ENCODE peak calls at places on chromosomes 5 and 9, in nine cellular contexts. One of them, this sample, is unnamed.

GRCh38 chr5:43648499-43649124 is 45.6 kb downstream of the NNT start:
- DNase-seq in A549: no peak
- DNase-seq in heart left ventricle: no peak
- DNase-seq in K562: no peak
- DNase-seq in HepG2: no peak
- DNase-seq in right lobe of liver: no peak
- DNase-seq in stomach: no peak
- DNase-seq in upper lobe of left lung: no peak
- DNase-seq in tibial nerve: no peak
- DNase-seq in this sample: no peak

GRCh38 chr5:180387798-180388197 is 34.7 kb upstream of the GFPT2 start:
- DNase-seq in A549: no peak
- DNase-seq in heart left ventricle: no peak
- DNase-seq in K562: no peak
- DNase-seq in HepG2: no peak
- DNase-seq in right lobe of liver: no peak
- DNase-seq in stomach: no peak
- DNase-seq in upper lobe of left lung: no peak
- DNase-seq in tibial nerve: no peak
- DNase-seq in this sample: no peak

GRCh38 chr9:129945314-129945713 is 97.7 kb downstream of the FNBP1 start:
- DNase-seq in A549: no peak
- DNase-seq in heart left ventricle: no peak
- DNase-seq in K562: no peak
- DNase-seq in HepG2: no peak
- DNase-seq in right lobe of liver: no peak
- DNase-seq in stomach: no peak
- DNase-seq in upper lobe of left lung: no peak
- DNase-seq in tibial nerve: no peak
- DNase-seq in this sample: no peak

GRCh38 chr5:172334196-172334595 is 50.6 kb upstream of the UBTD2 start:
- DNase-seq in A549: peak
- DNase-seq in heart left ventricle: no peak
- DNase-seq in K562: no peak
- DNase-seq in HepG2: no peak
- DNase-seq in right lobe of liver: no peak
- DNase-seq in stomach: no peak
- DNase-seq in upper lobe of left lung: no peak
- DNase-seq in tibial nerve: no peak
- DNase-seq in this sample: no peak

GRCh38 chr9:89009049-89009840 is 18.0 kb downstream of the S1PR3 start:
- DNase-seq in A549: no peak
- DNase-seq in heart left ventricle: no peak
- DNase-seq in K562: no peak
- DNase-seq in HepG2: no peak
- DNase-seq in right lobe of liver: no peak
- DNase-seq in stomach: no peak
- DNase-seq in upper lobe of left lung: no peak
- DNase-seq in tibial nerve: no peak
- DNase-seq in this sample: no peak

GRCh38 chr9:120820095-120820494 is 22.6 kb downstream of the PSMD5 start:
- DNase-seq in A549: no peak
- DNase-seq in heart left ventricle: no peak
- DNase-seq in K562: no peak
- DNase-seq in HepG2: no peak
- DNase-seq in right lobe of liver: no peak
- DNase-seq in stomach: no peak
- DNase-seq in upper lobe of left lung: no peak
- DNase-seq in tibial nerve: no peak
- DNase-seq in this sample: no peak

GRCh38 chr5:41921874-41922273 is 3.2 kb upstream of the FBXO4 start:
- DNase-seq in A549: no peak
- DNase-seq in heart left ventricle: no peak
- DNase-seq in K562: no peak
- DNase-seq in HepG2: no peak
- DNase-seq in right lobe of liver: no peak
- DNase-seq in stomach: no peak
- DNase-seq in upper lobe of left lung: no peak
- DNase-seq in tibial nerve: no peak
- DNase-seq in this sample: no peak

GRCh38 chr9:87898151-87898550 is 15.5 kb downstream of the SPATA31E1 start:
- DNase-seq in A549: no peak
- DNase-seq in heart left ventricle: no peak
- DNase-seq in K562: no peak
- DNase-seq in HepG2: no peak
- DNase-seq in right lobe of liver: no peak
- DNase-seq in stomach: no peak
- DNase-seq in upper lobe of left lung: no peak
- DNase-seq in tibial nerve: no peak
- DNase-seq in this sample: no peak

GRCh38 chr5:139453683-139454567 is 8.6 kb downstream of the ECSCR start:
- DNase-seq in A549: no peak
- DNase-seq in heart left ventricle: no peak
- DNase-seq in K562: no peak
- DNase-seq in HepG2: no peak
- DNase-seq in right lobe of liver: no peak
- DNase-seq in stomach: no peak
- DNase-seq in upper lobe of left lung: no peak
- DNase-seq in tibial nerve: no peak
- DNase-seq in this sample: no peak

DNA sequence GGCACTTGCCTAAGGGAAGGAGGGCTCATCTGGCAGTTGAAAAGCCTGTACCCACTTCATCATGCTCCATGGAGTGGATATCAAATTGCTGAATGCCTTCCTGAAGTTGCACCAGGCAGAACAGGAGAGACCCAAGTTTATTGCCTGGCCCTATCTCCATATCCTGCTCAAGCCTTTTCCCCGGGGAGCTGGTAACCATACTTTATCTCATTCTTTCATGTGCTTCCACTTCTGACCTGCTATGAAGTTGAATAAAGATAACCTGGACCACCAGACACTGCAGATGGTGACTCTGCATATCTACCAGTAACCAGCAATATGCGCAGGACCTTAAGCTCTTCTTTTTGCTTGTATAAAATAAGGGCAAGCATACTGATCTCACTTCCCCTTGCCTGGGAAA is 1397.5 kb upstream of the CDH6 start:
- DNase-seq in A549: no peak
- DNase-seq in heart left ventricle: no peak
- DNase-seq in K562: peak
- DNase-seq in HepG2: no peak
- DNase-seq in right lobe of liver: no peak
- DNase-seq in stomach: no peak
- DNase-seq in upper lobe of left lung: no peak
- DNase-seq in tibial nerve: no peak
- DNase-seq in this sample: no peak
- H3K27ac ChIP-seq in A549: peak
- H3K27ac ChIP-seq in heart left ventricle: no peak
- H3K27ac ChIP-seq in K562: peak
- H3K27ac ChIP-seq in HepG2: no peak
- H3K27ac ChIP-seq in right lobe of liver: no peak
- H3K27ac ChIP-seq in stomach: no peak
- H3K27ac ChIP-seq in upper lobe of left lung: no peak
- H3K27ac ChIP-seq in tibial nerve: no peak
- H3K27ac ChIP-seq in this sample: no peak

DNA sequence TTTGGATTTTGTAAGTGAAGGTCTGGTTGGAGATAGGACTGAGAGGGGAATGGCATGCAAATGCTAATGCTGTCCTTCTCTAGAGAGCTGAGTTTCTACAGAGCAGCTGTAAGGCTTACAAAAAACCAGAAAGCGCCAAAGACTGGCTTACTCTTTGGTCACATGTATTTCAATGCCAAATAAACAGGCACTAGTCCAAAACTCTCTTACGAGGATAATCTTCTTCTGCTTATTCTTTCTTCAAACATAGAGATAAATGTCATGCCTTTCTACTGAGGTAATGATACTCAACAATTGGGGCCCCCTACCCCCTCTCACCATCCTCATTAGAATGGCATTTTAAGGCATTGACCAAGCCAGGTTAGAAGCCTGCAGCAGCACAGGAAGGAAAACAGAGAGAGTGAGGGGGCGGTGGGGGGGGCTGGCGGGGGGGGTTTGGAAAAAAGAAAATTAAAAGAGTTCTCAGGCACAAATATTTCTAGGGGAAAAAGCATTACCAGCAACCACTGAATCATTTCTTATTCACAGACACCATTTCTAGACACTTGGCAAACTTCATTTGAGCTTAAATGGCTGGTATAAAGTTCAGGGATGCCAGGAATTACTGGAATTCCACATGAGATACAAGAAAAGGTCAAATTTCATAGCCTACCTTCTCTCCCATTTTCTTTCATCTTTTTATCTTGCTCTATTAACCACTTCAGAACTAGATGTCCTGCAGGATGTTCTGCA is 34.0 kb downstream of the PUM3 start:
- DNase-seq in A549: peak
- DNase-seq in heart left ventricle: no peak
- DNase-seq in K562: no peak
- DNase-seq in HepG2: peak
- DNase-seq in right lobe of liver: no peak
- DNase-seq in stomach: no peak
- DNase-seq in upper lobe of left lung: no peak
- DNase-seq in tibial nerve: no peak
- DNase-seq in this sample: no peak
- TF ChIP-seq POLR2A in A549: no peak
- TF ChIP-seq POLR2A in heart left ventricle: no peak
- TF ChIP-seq POLR2A in K562: no peak
- TF ChIP-seq POLR2A in HepG2: no peak
- TF ChIP-seq POLR2A in right lobe of liver: no peak
- TF ChIP-seq POLR2A in stomach: no peak
- TF ChIP-seq POLR2A in upper lobe of left lung: no peak
- TF ChIP-seq POLR2A in tibial nerve: no peak
- TF ChIP-seq POLR2A in this sample: no peak

GRCh38 chr9:136714096-136714875 is 1.9 kb downstream of the DIPK1B start:
- DNase-seq in A549: no peak
- DNase-seq in heart left ventricle: peak
- DNase-seq in K562: no peak
- DNase-seq in HepG2: no peak
- DNase-seq in right lobe of liver: peak
- DNase-seq in stomach: no peak
- DNase-seq in upper lobe of left lung: no peak
- DNase-seq in tibial nerve: no peak
- DNase-seq in this sample: no peak

GRCh38 chr9:136712690-136713554 is 550 bp downstream of the DIPK1B start:
- DNase-seq in A549: no peak
- DNase-seq in heart left ventricle: no peak
- DNase-seq in K562: no peak
- DNase-seq in HepG2: no peak
- DNase-seq in right lobe of liver: no peak
- DNase-seq in stomach: no peak
- DNase-seq in upper lobe of left lung: no peak
- DNase-seq in tibial nerve: no peak
- DNase-seq in this sample: no peak

GRCh38 chr9:136710543-136710942 is 1.8 kb upstream of the DIPK1B start:
- DNase-seq in A549: no peak
- DNase-seq in heart left ventricle: no peak
- DNase-seq in K562: no peak
- DNase-seq in HepG2: no peak
- DNase-seq in right lobe of liver: no peak
- DNase-seq in stomach: no peak
- DNase-seq in upper lobe of left lung: no peak
- DNase-seq in tibial nerve: no peak
- DNase-seq in this sample: no peak

GRCh38 chr9:136713555-136713949 is 1.2 kb downstream of the DIPK1B start:
- DNase-seq in A549: no peak
- DNase-seq in heart left ventricle: peak
- DNase-seq in K562: no peak
- DNase-seq in HepG2: no peak
- DNase-seq in right lobe of liver: no peak
- DNase-seq in stomach: no peak
- DNase-seq in upper lobe of left lung: no peak
- DNase-seq in tibial nerve: no peak
- DNase-seq in this sample: no peak

GRCh38 chr9:136711751-136712689 is at the start of gene DIPK1B:
- DNase-seq in A549: no peak
- DNase-seq in heart left ventricle: no peak
- DNase-seq in K562: peak
- DNase-seq in HepG2: no peak
- DNase-seq in right lobe of liver: no peak
- DNase-seq in stomach: no peak
- DNase-seq in upper lobe of left lung: no peak
- DNase-seq in tibial nerve: no peak
- DNase-seq in this sample: no peak
- H3K4me3 ChIP-seq in A549: peak
- H3K4me3 ChIP-seq in heart left ventricle: peak
- H3K4me3 ChIP-seq in K562: peak
- H3K4me3 ChIP-seq in HepG2: peak
- H3K4me3 ChIP-seq in right lobe of liver: peak
- H3K4me3 ChIP-seq in stomach: peak
- H3K4me3 ChIP-seq in upper lobe of left lung: peak
- H3K4me3 ChIP-seq in tibial nerve: peak
- H3K4me3 ChIP-seq in this sample: peak

GRCh38 chr9:131892162-131892707 is 152.4 kb upstream of the RAPGEF1 start:
- DNase-seq in A549: no peak
- DNase-seq in heart left ventricle: no peak
- DNase-seq in K562: no peak
- DNase-seq in HepG2: no peak
- DNase-seq in right lobe of liver: no peak
- DNase-seq in stomach: no peak
- DNase-seq in upper lobe of left lung: no peak
- DNase-seq in tibial nerve: no peak
- DNase-seq in this sample: no peak

GRCh38 chr9:131888923-131889322 is 149.0 kb upstream of the RAPGEF1 start:
- DNase-seq in A549: no peak
- DNase-seq in heart left ventricle: no peak
- DNase-seq in K562: no peak
- DNase-seq in HepG2: no peak
- DNase-seq in right lobe of liver: no peak
- DNase-seq in stomach: no peak
- DNase-seq in upper lobe of left lung: no peak
- DNase-seq in tibial nerve: no peak
- DNase-seq in this sample: no peak

GRCh38 chr9:131889437-131890244 is 149.8 kb upstream of the RAPGEF1 start:
- DNase-seq in A549: no peak
- DNase-seq in heart left ventricle: peak
- DNase-seq in K562: no peak
- DNase-seq in HepG2: no peak
- DNase-seq in right lobe of liver: no peak
- DNase-seq in stomach: peak
- DNase-seq in upper lobe of left lung: no peak
- DNase-seq in tibial nerve: no peak
- DNase-seq in this sample: no peak

GRCh38 chr9:131892890-131893289 is 153.0 kb upstream of the RAPGEF1 start:
- DNase-seq in A549: no peak
- DNase-seq in heart left ventricle: no peak
- DNase-seq in K562: no peak
- DNase-seq in HepG2: no peak
- DNase-seq in right lobe of liver: no peak
- DNase-seq in stomach: no peak
- DNase-seq in upper lobe of left lung: no peak
- DNase-seq in tibial nerve: no peak
- DNase-seq in this sample: no peak

DNA sequence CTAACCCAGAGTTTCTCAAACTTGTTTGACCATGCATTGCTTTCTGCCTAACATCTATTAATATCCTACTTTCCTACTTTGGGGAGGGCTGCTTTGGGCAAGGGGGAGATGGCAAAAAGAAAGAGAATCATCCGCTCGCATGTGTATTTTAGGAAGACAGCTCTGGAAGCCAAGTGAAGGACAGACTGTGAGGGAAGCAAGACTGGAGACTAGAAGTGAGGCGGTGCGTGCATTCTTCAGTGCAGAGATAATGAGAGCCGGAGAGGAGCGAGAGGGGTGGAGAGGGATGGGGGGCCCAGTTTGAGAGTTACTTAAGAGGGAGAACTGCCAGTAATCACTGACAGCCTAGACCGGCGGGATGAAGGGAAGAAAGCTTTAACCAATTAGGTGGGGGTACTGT is 151.7 kb upstream of the RAPGEF1 start:
- DNase-seq in A549: no peak
- DNase-seq in heart left ventricle: no peak
- DNase-seq in K562: no peak
- DNase-seq in HepG2: no peak
- DNase-seq in right lobe of liver: no peak
- DNase-seq in stomach: no peak
- DNase-seq in upper lobe of left lung: no peak
- DNase-seq in tibial nerve: no peak
- DNase-seq in this sample: no peak
- H3K27ac ChIP-seq in A549: no peak
- H3K27ac ChIP-seq in heart left ventricle: peak
- H3K27ac ChIP-seq in K562: no peak
- H3K27ac ChIP-seq in HepG2: no peak
- H3K27ac ChIP-seq in right lobe of liver: no peak
- H3K27ac ChIP-seq in stomach: no peak
- H3K27ac ChIP-seq in upper lobe of left lung: no peak
- H3K27ac ChIP-seq in tibial nerve: no peak
- H3K27ac ChIP-seq in this sample: no peak

This sample was measured in esophagus squamous epithelium.